ENCODE peak calls at places on chromosomes 13 and 19, in seven cellular contexts. Z, X, K, G, E, D and S are unnamed samples.

GRCh38 chr13:110138009-110138699 is 168.8 kb downstream of the COL4A1 start:
- DNase-seq in Z (peak), X (peak), K (peak), G (no peak), E (peak), D (peak), S (peak)

GRCh38 chr13:60881507-60881906 is 484.5 kb downstream of the TDRD3 start:
- DNase-seq in Z (no peak), X (no peak), K (no peak), G (peak), E (no peak), D (no peak), S (no peak)

GRCh38 chr19:7742991-7743390 is 4.3 kb downstream of the CD209 start:
- DNase-seq in Z (no peak), X (no peak), K (no peak), G (no peak), E (no peak), D (no peak), S (no peak)

GRCh38 chr13:89199138-89199537 is 1528.0 kb downstream of the SLITRK5 start:
- DNase-seq in Z (no peak), X (no peak), K (no peak), G (no peak), E (no peak), D (no peak), S (no peak)

GRCh38 chr13:59865398-59865797 is 298.3 kb downstream of the DIAPH3 start:
- DNase-seq in Z (no peak), X (no peak), K (no peak), G (no peak), E (no peak), D (no peak), S (no peak)

GRCh38 chr13:23445794-23446193 is 12.3 kb upstream of the SACS start:
- DNase-seq in Z (no peak), X (no peak), K (no peak), G (no peak), E (no peak), D (no peak), S (no peak)

GRCh38 chr19:48794291-48794690 is 16.5 kb downstream of the BCAT2 start:
- DNase-seq in Z (no peak), X (no peak), K (no peak), G (no peak), E (no peak), D (no peak), S (no peak)

GRCh38 chr19:6481541-6482342 is at the start of gene DENND1C:
- DNase-seq in Z (peak), X (no peak), K (peak), G (no peak), E (peak), D (peak), S (no peak)

GRCh38 chr19:20423381-20424207 is 142.0 kb downstream of the ZNF737 start:
- DNase-seq in Z (no peak), X (no peak), K (peak), G (no peak), E (peak), D (no peak), S (no peak)

GRCh38 chr13:29472317-29472961 is 123.0 kb downstream of the SLC7A1 start:
- DNase-seq in Z (no peak), X (peak), K (peak), G (no peak), E (peak), D (peak), S (no peak)

GRCh38 chr19:48194041-48194871 is 23.8 kb downstream of the ZSWIM9 start:
- DNase-seq in Z (no peak), X (no peak), K (peak), G (no peak), E (peak), D (peak), S (peak)

GRCh38 chr19:29674374-29675119 is 9.3 kb downstream of the PLEKHF1 start:
- DNase-seq in Z (no peak), X (no peak), K (no peak), G (no peak), E (no peak), D (no peak), S (no peak)

GRCh38 chr13:64640002-64640401 is 2590.1 kb downstream of the PCDH9 start:
- DNase-seq in Z (no peak), X (no peak), K (no peak), G (no peak), E (no peak), D (no peak), S (no peak)

GRCh38 chr13:110525328-110526319 is 35.9 kb downstream of the RAB20 start:
- DNase-seq in Z (peak), X (no peak), K (no peak), G (no peak), E (no peak), D (no peak), S (no peak)

GRCh38 chr13:111654531-111654930 is 334.1 kb downstream of the TEX29 start:
- DNase-seq in Z (no peak), X (no peak), K (no peak), G (no peak), E (no peak), D (no peak), S (no peak)

GRCh38 chr13:20901668-20902437 is 693 bp downstream of the XPO4 start:
- DNase-seq in Z (no peak), X (peak), K (peak), G (no peak), E (peak), D (peak), S (peak)

GRCh38 chr19:34350161-34350561 is 14.8 kb upstream of the GPI start:
- DNase-seq in Z (no peak), X (no peak), K (no peak), G (no peak), E (no peak), D (no peak), S (no peak)

GRCh38 chr13:42305503-42305902 is 33.6 kb downstream of the AKAP11 start:
- DNase-seq in Z (no peak), X (no peak), K (no peak), G (no peak), E (no peak), D (no peak), S (no peak)

GRCh38 chr19:23817519-23817918 is 58.8 kb upstream of the ZNF681 start:
- DNase-seq in Z (no peak), X (peak), K (peak), G (no peak), E (peak), D (peak), S (no peak)

GRCh38 chr13:91389186-91389585 is 9.2 kb upstream of the GPC5 start:
- DNase-seq in Z (no peak), X (no peak), K (no peak), G (no peak), E (no peak), D (no peak), S (no peak)

GRCh38 chr19:7620442-7621412 is 8.6 kb downstream of the XAB2 start:
- DNase-seq in Z (no peak), X (no peak), K (no peak), G (no peak), E (no peak), D (no peak), S (no peak)

GRCh38 chr19:11138659-11139526 is 16.7 kb downstream of the SPC24 start:
- DNase-seq in Z (no peak), X (no peak), K (peak), G (no peak), E (peak), D (peak), S (no peak)

GRCh38 chr13:110388141-110388943 is 81.3 kb downstream of the COL4A2 start:
- DNase-seq in Z (no peak), X (no peak), K (peak), G (no peak), E (no peak), D (no peak), S (no peak)

GRCh38 chr19:47644743-47645499 is 36.0 kb downstream of the BICRA start:
- DNase-seq in Z (no peak), X (no peak), K (no peak), G (no peak), E (peak), D (no peak), S (peak)

GRCh38 chr19:7368456-7368855 is 19.7 kb downstream of the ARHGEF18 start:
- DNase-seq in Z (no peak), X (no peak), K (no peak), G (no peak), E (no peak), D (no peak), S (no peak)

GRCh38 chr13:74256969-74257368 is 122.8 kb upstream of the KLF12 start:
- DNase-seq in Z (no peak), X (no peak), K (no peak), G (no peak), E (no peak), D (no peak), S (no peak)

GRCh38 chr13:75749407-75749806 is 113.3 kb downstream of the LMO7 start:
- DNase-seq in Z (no peak), X (no peak), K (no peak), G (no peak), E (no peak), D (no peak), S (no peak)

GRCh38 chr19:2796659-2797266 is 11.5 kb downstream of the THOP1 start:
- DNase-seq in Z (no peak), X (no peak), K (no peak), G (no peak), E (no peak), D (no peak), S (no peak)

GRCh38 chr13:111449041-111449440 is 128.6 kb downstream of the TEX29 start:
- DNase-seq in Z (no peak), X (no peak), K (no peak), G (no peak), E (no peak), D (no peak), S (no peak)

GRCh38 chr13:66994097-66994496 is 236.0 kb downstream of the PCDH9 start:
- DNase-seq in Z (no peak), X (no peak), K (peak), G (peak), E (peak), D (peak), S (peak)

GRCh38 chr19:46725859-46726393 is 9.0 kb upstream of the PRKD2 start:
- DNase-seq in Z (no peak), X (no peak), K (no peak), G (no peak), E (no peak), D (no peak), S (no peak)

GRCh38 chr19:5243878-5244277 is 96.7 kb downstream of the PTPRS start:
- DNase-seq in Z (no peak), X (no peak), K (no peak), G (no peak), E (no peak), D (no peak), S (no peak)

GRCh38 chr13:41562083-41562482 is 104.7 kb downstream of the RGCC start:
- DNase-seq in Z (no peak), X (no peak), K (no peak), G (no peak), E (no peak), D (no peak), S (no peak)

GRCh38 chr13:29543230-29544215 is 52.0 kb downstream of the SLC7A1 start:
- DNase-seq in Z (peak), X (no peak), K (no peak), G (peak), E (peak), D (peak), S (no peak)

GRCh38 chr19:42270346-42271044 is 1.4 kb downstream of the CIC start:
- DNase-seq in Z (no peak), X (no peak), K (peak), G (no peak), E (peak), D (no peak), S (no peak)
- TF ChIP-seq JUND in Z (no peak), X (no peak), K (no peak), G (no peak), E (no peak), D (no peak), S (no peak)

DNA sequence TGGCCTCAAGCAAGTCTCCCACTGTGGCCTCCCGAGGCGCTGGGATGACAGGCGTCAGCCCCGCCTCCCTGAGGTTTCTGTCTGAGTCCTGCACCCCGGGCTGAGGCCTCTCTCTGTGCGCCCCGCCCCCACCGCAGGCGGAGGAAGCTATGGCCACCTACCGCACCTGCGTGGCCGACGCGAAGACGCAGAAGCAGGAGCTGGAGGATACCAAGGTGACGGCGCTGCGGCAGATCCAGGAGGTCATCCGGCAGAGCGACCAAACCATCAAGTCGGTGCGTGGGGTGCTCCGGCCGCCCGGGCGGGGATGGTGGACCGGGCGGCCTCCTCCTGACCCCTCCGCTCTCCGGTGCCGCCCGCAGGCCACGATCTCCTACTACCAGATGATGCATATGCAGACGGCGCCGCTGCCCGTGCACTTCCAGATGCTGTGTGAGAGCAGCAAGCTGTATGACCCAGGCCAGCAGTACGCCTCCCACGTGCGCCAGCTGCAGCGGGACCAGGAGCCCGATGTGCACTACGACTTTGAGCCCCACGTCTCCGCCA is 12.7 kb downstream of the ARHGAP45 start:
- DNase-seq in Z (no peak), X (no peak), K (peak), G (no peak), E (peak), D (no peak), S (no peak)
- TF ChIP-seq JUND in Z (no peak), X (no peak), K (no peak), G (no peak), E (no peak), D (no peak), S (no peak)

GRCh38 chr19:27860309-27860934 is 1352.5 kb downstream of the UQCRFS1 start:
- DNase-seq in Z (no peak), X (no peak), K (no peak), G (no peak), E (no peak), D (no peak), S (peak)
- TF ChIP-seq JUND in Z (no peak), X (no peak), K (no peak), G (no peak), E (no peak), D (no peak), S (no peak)

DNA sequence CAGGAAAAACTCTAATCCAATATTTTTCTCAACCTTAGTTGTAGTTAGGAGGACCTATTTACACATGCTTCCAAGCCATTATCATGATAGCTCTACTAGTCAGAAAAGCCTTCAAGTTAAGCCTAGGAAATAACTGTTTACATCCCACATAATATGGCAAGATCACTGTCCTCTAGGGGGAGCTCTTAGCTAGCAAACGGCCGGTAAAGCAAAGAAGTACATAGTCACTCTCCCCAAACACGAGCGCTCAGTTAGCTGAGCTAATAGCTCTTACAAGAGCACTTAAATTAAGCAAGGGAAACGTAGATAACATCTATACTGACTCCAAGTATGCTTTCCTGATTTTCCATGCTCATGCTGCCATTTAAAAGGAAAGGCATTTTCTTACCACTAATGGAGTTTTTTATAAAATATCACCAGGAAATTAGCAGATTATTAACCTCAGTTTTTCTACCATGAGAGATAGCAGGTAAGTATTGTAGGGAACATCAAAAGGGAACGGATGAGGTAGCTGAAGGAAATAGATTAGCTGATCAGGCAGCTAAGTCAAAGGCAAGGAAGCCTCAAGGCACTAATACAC is 100.6 kb upstream of the PABPC3 start:
- DNase-seq in Z (no peak), X (peak), K (peak), G (no peak), E (peak), D (peak), S (peak)
- TF ChIP-seq JUND in Z (no peak), X (no peak), K (no peak), G (peak), E (no peak), D (no peak), S (no peak)